ENCODE peak calls at places on chromosomes 7 and 10, in seven cellular contexts. L is pancreas; Z is NT2/D1; F is CD8-positive, alpha-beta T cell; S is thoracic aorta; Y is fibroblast of lung; P is cardiac muscle cell. W is an unnamed sample. For H3K4me1, the result is how much of the 10 kb centered on the place peaks cover.

GRCh38 chr10:61164458-61165160 is 220.6 kb upstream of the RHOBTB1 start:
- DNase-seq in L (peak), Z (no peak), F (no peak), S (no peak), Y (no peak), P (no peak), W (no peak)

GRCh38 chr7:81211617-81212016 is 292.8 kb upstream of the SEMA3C start:
- DNase-seq in L (no peak), Z (no peak), F (no peak), S (no peak), Y (peak), P (no peak), W (no peak)

GRCh38 chr7:150516956-150517355 is 2.3 kb downstream of the GIMAP7 start:
- DNase-seq in L (no peak), Z (no peak), F (no peak), S (no peak), Y (no peak), P (no peak), W (no peak)

GRCh38 chr7:158366916-158367633 is 220.5 kb downstream of the PTPRN2 start:
- DNase-seq in L (no peak), Z (no peak), F (no peak), S (no peak), Y (no peak), P (no peak), W (no peak)

GRCh38 chr10:73439055-73439454 is 5.7 kb upstream of the MSS51 start:
- DNase-seq in L (no peak), Z (no peak), F (no peak), S (no peak), Y (peak), P (no peak), W (no peak)

GRCh38 chr7:46432666-46433065 is 511.6 kb upstream of the IGFBP3 start:
- DNase-seq in L (no peak), Z (no peak), F (no peak), S (no peak), Y (peak), P (no peak), W (no peak)

GRCh38 chr7:24700446-24701044 is 56.7 kb downstream of the GSDME start:
- DNase-seq in L (no peak), Z (no peak), F (no peak), S (no peak), Y (no peak), P (no peak), W (no peak)

GRCh38 chr7:134724606-134725005 is 54.8 kb upstream of the CALD1 start:
- DNase-seq in L (no peak), Z (peak), F (no peak), S (no peak), Y (peak), P (no peak), W (no peak)

GRCh38 chr7:132646064-132646463 is 69.8 kb upstream of the PLXNA4 start:
- DNase-seq in L (no peak), Z (no peak), F (no peak), S (no peak), Y (no peak), P (no peak), W (no peak)

GRCh38 chr10:106189254-106189653 is 975.3 kb downstream of the SORCS1 start:
- DNase-seq in L (peak), Z (peak), F (no peak), S (no peak), Y (peak), P (peak), W (peak)

GRCh38 chr10:110637558-110638053 is 6.5 kb upstream of the RBM20 start:
- DNase-seq in L (no peak), Z (no peak), F (no peak), S (no peak), Y (no peak), P (peak), W (no peak)

GRCh38 chr7:129053938-129054437 is 923 bp downstream of the TNPO3 start:
- DNase-seq in L (no peak), Z (no peak), F (no peak), S (no peak), Y (peak), P (no peak), W (no peak)

GRCh38 chr10:5445006-5445405 is 32.6 kb downstream of the NET1 start:
- DNase-seq in L (no peak), Z (no peak), F (no peak), S (no peak), Y (no peak), P (no peak), W (no peak)

GRCh38 chr10:71819985-71820384 is 31.1 kb downstream of the PSAP start:
- DNase-seq in L (no peak), Z (no peak), F (no peak), S (no peak), Y (no peak), P (no peak), W (no peak)

GRCh38 chr7:151061241-151062110 is 2.1 kb downstream of the SLC4A2 start:
- DNase-seq in L (no peak), Z (no peak), F (no peak), S (no peak), Y (no peak), P (no peak), W (no peak)

GRCh38 chr7:134645478-134645877 is 1.2 kb upstream of the BPGM start:
- DNase-seq in L (no peak), Z (no peak), F (no peak), S (no peak), Y (no peak), P (no peak), W (no peak)

GRCh38 chr10:110252148-110252547 is 44.7 kb downstream of the MXI1 start:
- DNase-seq in L (no peak), Z (no peak), F (no peak), S (no peak), Y (no peak), P (no peak), W (no peak)

GRCh38 chr7:47170516-47170915 is 411.4 kb downstream of the TNS3 start:
- DNase-seq in L (no peak), Z (no peak), F (no peak), S (no peak), Y (peak), P (no peak), W (no peak)

GRCh38 chr10:12193193-12193592 is 2.5 kb downstream of the NUDT5 start:
- DNase-seq in L (no peak), Z (no peak), F (no peak), S (no peak), Y (peak), P (no peak), W (no peak)

GRCh38 chr7:134186022-134186421 is 58.9 kb downstream of the LRGUK start:
- DNase-seq in L (no peak), Z (no peak), F (no peak), S (no peak), Y (peak), P (no peak), W (no peak)

GRCh38 chr10:15794569-15794968 is 65.7 kb downstream of the MINDY3 start:
- DNase-seq in L (no peak), Z (no peak), F (no peak), S (no peak), Y (no peak), P (no peak), W (no peak)

GRCh38 chr10:15797346-15797745 is 63.0 kb downstream of the MINDY3 start:
- DNase-seq in L (no peak), Z (no peak), F (no peak), S (no peak), Y (no peak), P (no peak), W (no peak)

GRCh38 chr10:15796098-15796759 is 64.1 kb downstream of the MINDY3 start:
- DNase-seq in L (no peak), Z (no peak), F (no peak), S (no peak), Y (no peak), P (no peak), W (no peak)

GRCh38 chr10:15795000-15795792 is 65.1 kb downstream of the MINDY3 start:
- DNase-seq in L (no peak), Z (no peak), F (no peak), S (no peak), Y (no peak), P (no peak), W (no peak)

GRCh38 chr10:15796762-15797161 is 63.5 kb downstream of the MINDY3 start:
- DNase-seq in L (no peak), Z (no peak), F (no peak), S (no peak), Y (no peak), P (no peak), W (no peak)
- H3K4me1 ChIP-seq in L (under half), Z (under half), F (under half), S (under half), Y (under half), P (under half), W (under half)

GRCh38 chr7:74002474-74003017 is 25.4 kb upstream of the ELN start:
- DNase-seq in L (no peak), Z (no peak), F (peak), S (no peak), Y (peak), P (no peak), W (no peak)
- H3K4me3 ChIP-seq in L (no peak), Z (no peak), F (no peak), S (peak), Y (no peak), P (no peak), W (no peak)

GRCh38 chr10:22686347-22686746 is 28.0 kb downstream of the PIP4K2A start:
- DNase-seq in L (no peak), Z (no peak), F (no peak), S (no peak), Y (no peak), P (no peak), W (no peak)
- H3K4me1 ChIP-seq in L (under half), Z (under half), F (half or more), S (under half), Y (under half), P (under half), W (under half)

DNA sequence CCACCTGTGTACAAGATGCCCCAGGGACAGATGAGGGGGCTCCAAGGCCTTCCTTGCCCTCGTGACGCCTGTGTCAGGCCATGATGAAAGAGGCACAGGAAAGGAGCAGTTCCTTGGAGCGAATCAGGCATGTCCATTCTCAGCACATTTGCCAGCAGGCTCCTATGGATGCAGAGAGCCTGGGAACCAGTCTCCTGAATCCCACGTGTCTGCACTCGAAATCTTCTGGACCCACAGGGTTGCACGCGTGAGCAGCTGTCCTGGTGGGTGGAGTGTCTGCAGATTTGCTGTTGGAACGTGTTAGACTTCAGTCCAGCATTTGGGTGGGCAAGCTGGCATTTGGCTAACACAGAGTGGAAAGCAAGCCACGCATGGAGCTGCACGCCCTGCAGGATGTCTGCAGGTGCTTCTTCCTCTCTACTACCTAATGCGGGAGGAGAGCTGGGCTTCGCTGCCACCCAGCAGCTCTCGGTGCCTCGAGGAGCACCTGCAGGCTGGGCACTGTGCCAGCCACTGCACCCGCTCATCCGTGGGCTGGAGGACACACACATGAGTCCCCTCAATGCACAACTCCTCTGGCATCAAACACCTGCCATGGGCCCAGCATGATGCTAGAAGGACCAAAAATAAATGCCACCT is 140.7 kb downstream of the PAXIP1 start:
- DNase-seq in L (no peak), Z (no peak), F (no peak), S (no peak), Y (no peak), P (no peak), W (no peak)
- H3K4me3 ChIP-seq in L (no peak), Z (no peak), F (no peak), S (no peak), Y (no peak), P (no peak), W (no peak)

DNA sequence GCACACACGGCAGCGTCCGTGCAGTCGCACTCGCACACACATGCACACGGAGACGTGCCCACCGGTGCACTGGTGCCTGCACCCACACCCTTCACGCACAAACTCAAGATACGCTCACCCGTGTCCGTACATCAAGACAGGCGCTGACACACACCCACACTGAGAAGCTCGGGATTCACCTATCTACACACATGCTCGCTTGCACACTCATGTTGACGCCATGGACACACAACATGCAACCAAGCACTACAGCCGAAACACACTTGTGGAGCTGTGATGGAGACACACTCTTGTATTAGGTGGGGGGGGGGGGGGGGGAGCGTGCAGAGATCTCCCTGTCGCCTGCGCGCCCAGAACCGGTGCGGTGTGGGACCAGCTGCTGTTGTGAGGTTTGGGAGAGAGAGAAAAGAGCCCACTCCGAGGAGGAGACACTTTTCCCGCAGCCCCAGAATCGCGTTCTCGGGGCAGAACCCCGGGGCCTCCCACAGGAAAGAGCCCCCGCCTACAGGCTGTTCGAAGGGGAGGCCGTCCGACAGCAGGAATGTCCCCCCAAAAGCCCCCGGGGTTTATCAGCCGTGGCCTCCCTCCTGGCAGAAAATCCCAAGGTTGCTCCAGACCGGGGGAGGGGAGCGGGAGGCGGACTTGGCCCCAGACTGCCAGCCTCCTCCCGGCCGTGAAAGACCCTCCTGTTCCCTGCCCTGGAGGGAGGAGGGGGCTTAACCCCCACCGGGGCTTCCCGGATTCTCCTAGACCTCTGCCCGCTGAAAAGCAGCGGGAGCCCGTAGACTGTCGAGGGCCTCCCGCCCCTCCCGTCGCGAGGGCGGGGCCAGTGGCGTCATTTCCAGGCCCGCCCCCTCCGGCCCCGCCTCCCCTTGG is 466 bp upstream of the NFKB2 start:
- DNase-seq in L (peak), Z (peak), F (peak), S (no peak), Y (peak), P (peak), W (no peak)
- H3K4me1 ChIP-seq in L (under half), Z (under half), F (under half), S (under half), Y (under half), P (under half), W (under half)

GRCh38 chr7:152752513-152752912 is 7.0 kb upstream of the ACTR3B start:
- DNase-seq in L (no peak), Z (no peak), F (no peak), S (no peak), Y (no peak), P (no peak), W (no peak)
- H3K4me3 ChIP-seq in L (no peak), Z (no peak), F (no peak), S (no peak), Y (no peak), P (no peak), W (no peak)

GRCh38 chr7:30321992-30322637 is 37.7 kb downstream of the ZNRF2 start:
- DNase-seq in L (no peak), Z (no peak), F (peak), S (no peak), Y (peak), P (no peak), W (no peak)
- H3K4me1 ChIP-seq in L (under half), Z (under half), F (under half), S (under half), Y (under half), P (under half), W (under half)

GRCh38 chr7:102874966-102875365 is 37.8 kb upstream of the LRRC17 start:
- DNase-seq in L (no peak), Z (no peak), F (no peak), S (no peak), Y (no peak), P (no peak), W (no peak)
- H3K4me3 ChIP-seq in L (no peak), Z (no peak), F (no peak), S (no peak), Y (no peak), P (no peak), W (no peak)

GRCh38 chr10:78759448-78760120 is 309.2 kb upstream of the ZMIZ1 start:
- DNase-seq in L (no peak), Z (no peak), F (no peak), S (no peak), Y (no peak), P (no peak), W (no peak)
- H3K4me1 ChIP-seq in L (under half), Z (under half), F (under half), S (under half), Y (under half), P (under half), W (under half)

W was measured in iPS DF 6.9.